ENCODE peak calls at places on chromosome 16, in nine cellular contexts. W, X, Q, J, M, U, C, H and D are unnamed samples.

GRCh38 chr16:1769402-1770300 is 1.7 kb downstream of the NME3 start:
- DNase-seq in U (no peak), X (no peak), J (no peak), H (no peak), C (no peak), W (no peak), M (no peak), Q (no peak), D (no peak)

GRCh38 chr16:63816304-63816703 is 1305.6 kb downstream of the CDH11 start:
- DNase-seq in W (no peak), M (no peak), H (no peak), C (no peak), Q (no peak), J (no peak), U (no peak), X (no peak), D (no peak)

GRCh38 chr16:70556063-70556462 is 32.4 kb downstream of the SF3B3 start:
- DNase-seq in U (no peak), W (peak; percentile 72), J (no peak), M (no peak), C (no peak), H (no peak), X (no peak), Q (no peak), D (no peak)

GRCh38 chr16:28098959-28099945 is 35.7 kb upstream of the GSG1L start:
- DNase-seq in C (no peak), H (no peak), Q (no peak), M (no peak), J (no peak), W (no peak), X (no peak), U (no peak), D (no peak)

GRCh38 chr16:88920618-88921602 is 54.5 kb upstream of the PABPN1L start:
- DNase-seq in Q (no peak), H (peak; percentile 42), C (no peak), J (no peak), W (no peak), M (peak; percentile 87), U (peak; percentile 35), X (no peak), D (peak; percentile 54)

GRCh38 chr16:81723098-81723723 is 55.9 kb upstream of the PLCG2 start:
- DNase-seq in W (peak; percentile 77), M (no peak), X (peak; percentile 59), U (peak; percentile 86), Q (peak; percentile 75), H (no peak), C (peak; percentile 41), J (peak; percentile 90), D (peak; percentile 81)

GRCh38 chr16:88939814-88940195 is 37.2 kb downstream of the CBFA2T3 start:
- DNase-seq in M (no peak), C (no peak), H (no peak), J (no peak), W (no peak), X (no peak), U (no peak), Q (no peak), D (no peak)

GRCh38 chr16:58551496-58551895 is 36.2 kb downstream of the SETD6 start:
- DNase-seq in J (no peak), Q (no peak), X (no peak), C (no peak), U (no peak), M (no peak), H (no peak), W (no peak), D (no peak)

GRCh38 chr16:21656795-21657768 is 4.7 kb upstream of the IGSF6 start:
- DNase-seq in U (no peak), H (no peak), W (peak; percentile 45), J (peak; percentile 80), Q (peak; percentile 52), C (no peak), M (no peak), X (peak; percentile 37), D (peak; percentile 58)

GRCh38 chr16:8355714-8356113 is 234.6 kb downstream of the TMEM114 start:
- DNase-seq in H (no peak), J (no peak), Q (no peak), U (no peak), X (no peak), M (no peak), W (no peak), C (no peak), D (no peak)

GRCh38 chr16:27169511-27170071 is 33.7 kb upstream of the KDM8 start:
- DNase-seq in U (peak; percentile 27), J (peak; percentile 77), X (peak; percentile 82), C (peak; percentile 20), W (peak; percentile 98), M (no peak), H (no peak), Q (peak; percentile 44), D (peak; percentile 61)

GRCh38 chr16:7074715-7075114 is 257.9 kb upstream of the RBFOX1 start:
- DNase-seq in Q (no peak), W (no peak), U (no peak), C (no peak), M (no peak), X (no peak), H (no peak), J (no peak), D (no peak)

GRCh38 chr16:29686740-29687327 is 7.9 kb downstream of the QPRT start:
- DNase-seq in U (no peak), J (no peak), C (no peak), Q (no peak), W (no peak), M (no peak), X (no peak), H (no peak), D (no peak)

GRCh38 chr16:65950211-65950610 is 416.3 kb upstream of the CDH5 start:
- DNase-seq in H (no peak), M (no peak), U (no peak), Q (no peak), J (no peak), W (no peak), X (no peak), C (no peak), D (no peak)

GRCh38 chr16:70638814-70639792 is 7.3 kb upstream of the IL34 start:
- DNase-seq in J (no peak), M (peak; percentile 84), C (peak; percentile 86), U (no peak), H (no peak), Q (peak; percentile 81), X (no peak), W (peak; percentile 92), D (peak; percentile 45)

GRCh38 chr16:19745286-19746018 is 27.4 kb downstream of the IQCK start:
- DNase-seq in C (no peak), J (no peak), X (no peak), Q (no peak), W (no peak), H (no peak), U (no peak), M (no peak), D (peak; percentile 23)

GRCh38 chr16:3498988-3499387 is 1.8 kb upstream of the CLUAP1 start:
- DNase-seq in C (no peak), M (peak; percentile 33), H (no peak), Q (no peak), J (no peak), X (no peak), U (no peak), W (no peak), D (no peak)

GRCh38 chr16:70605284-70605659 is 41.1 kb upstream of the IL34 start:
- DNase-seq in U (no peak), H (no peak), Q (no peak), X (no peak), J (no peak), C (no peak), M (no peak), W (no peak), D (no peak)

GRCh38 chr16:59047114-59047513 is 313.0 kb upstream of the GOT2 start:
- DNase-seq in U (no peak), W (no peak), M (no peak), X (no peak), C (no peak), H (no peak), Q (no peak), J (no peak), D (peak; percentile 27)

GRCh38 chr16:4320571-4321137 is 4.8 kb downstream of the GLIS2 start:
- DNase-seq in J (no peak), U (no peak), H (no peak), C (no peak), M (peak; percentile 65), W (no peak), X (no peak), Q (no peak), D (no peak)

GRCh38 chr16:81367821-81368220 is 53.1 kb downstream of the GAN start:
- DNase-seq in X (no peak), U (no peak), M (no peak), W (no peak), C (no peak), H (no peak), Q (no peak), J (no peak), D (no peak)

GRCh38 chr16:86734559-86735480 is 156.5 kb downstream of the FOXL1 start:
- DNase-seq in W (no peak), X (no peak), H (no peak), C (no peak), J (no peak), Q (no peak), U (no peak), M (peak; percentile 32), D (no peak)

GRCh38 chr16:13896543-13897182 is 23.3 kb upstream of the ERCC4 start:
- DNase-seq in U (no peak), W (no peak), Q (no peak), J (peak; percentile 24), C (no peak), X (no peak), H (no peak), M (no peak), D (no peak)

GRCh38 chr16:13858873-13859580 is 60.9 kb upstream of the ERCC4 start:
- DNase-seq in M (no peak), U (no peak), W (no peak), J (no peak), X (no peak), H (no peak), Q (no peak), C (no peak), D (no peak)

GRCh38 chr16:12188674-12189249 is 212.2 kb downstream of the SNX29 start:
- DNase-seq in X (no peak), Q (no peak), U (peak; percentile 13), W (no peak), H (no peak), M (no peak), C (no peak), J (no peak), D (peak; percentile 26)

GRCh38 chr16:70494777-70495176 is 28.6 kb downstream of the COG4 start:
- DNase-seq in C (no peak), M (no peak), J (no peak), W (no peak), H (no peak), Q (no peak), U (no peak), X (no peak), D (no peak)

GRCh38 chr16:86905302-86905701 is 327.0 kb downstream of the FOXL1 start:
- DNase-seq in C (no peak), W (no peak), J (no peak), U (no peak), X (no peak), Q (no peak), M (no peak), H (no peak), D (no peak)

GRCh38 chr16:55051571-55051970 is 120.9 kb downstream of the IRX5 start:
- DNase-seq in M (peak; percentile 25), U (no peak), J (no peak), Q (no peak), X (no peak), C (no peak), H (no peak), W (no peak), D (no peak)

GRCh38 chr16:57469917-57470470 is 7.5 kb downstream of the POLR2C start:
- DNase-seq in M (no peak), W (no peak), H (no peak), J (no peak), X (no peak), C (no peak), Q (no peak), U (no peak), D (no peak)

GRCh38 chr16:27217256-27217655 is 13.9 kb downstream of the KDM8 start:
- DNase-seq in Q (no peak), C (no peak), U (no peak), W (peak; percentile 82), M (no peak), H (no peak), X (no peak), J (no peak), D (peak; percentile 36)

GRCh38 chr16:56301391-56301850 is 110.1 kb downstream of the GNAO1 start:
- DNase-seq in W (peak; percentile 16), M (no peak), C (no peak), X (no peak), H (no peak), Q (no peak), J (no peak), U (no peak), D (peak; percentile 47)